ENCODE peak calls at places on chromosomes 2 and 18, in eight cellular contexts. V is activated CD4-positive, alpha-beta T cell treated with anti-CD3 and anti-CD28 coated beads for 48 hours; F is activated CD8-positive, alpha-beta memory T cell treated with anti-CD3 and anti-CD28 coated beads, Interleukin-2, amount 50 U/mL, for 48 hours; P is CD4-positive, alpha-beta T cell; O is G401; W is anterior cingulate cortex; C is progenitor cell of endocrine pancreas; H is HTR-8/SVneo. G is an unnamed sample.

GRCh38 chr2:15984367-15985255 is 44.3 kb downstream of the MYCN start:
- DNase-seq in O (peak), F (no peak), V (no peak), C (no peak), P (no peak), W (peak), H (no peak), G (no peak)

GRCh38 chr2:127463155-127463991 is 45.1 kb downstream of the PROC start:
- DNase-seq in P (no peak), F (no peak), V (no peak), C (no peak), O (no peak), W (no peak), H (no peak), G (no peak)

GRCh38 chr18:24003903-24004640 is 10.5 kb upstream of the TTC39C start:
- DNase-seq in P (no peak), W (no peak), F (no peak), H (no peak), V (no peak), C (no peak), O (no peak), G (no peak)

GRCh38 chr2:216881411-216881810 is 21.5 kb upstream of the TNP1 start:
- DNase-seq in P (no peak), F (no peak), C (no peak), H (no peak), V (no peak), O (no peak), W (no peak), G (no peak)

GRCh38 chr2:205929445-205930027 is 156.4 kb downstream of the INO80D start:
- DNase-seq in F (no peak), H (no peak), P (no peak), V (no peak), O (no peak), C (no peak), W (no peak), G (no peak)

GRCh38 chr2:239151201-239152131 is 249.4 kb downstream of the HDAC4 start:
- DNase-seq in O (no peak), F (no peak), W (no peak), V (no peak), P (no peak), H (no peak), C (no peak), G (no peak)

GRCh38 chr18:48711651-48712486 is 173.0 kb downstream of the CTIF start:
- DNase-seq in H (peak), W (no peak), C (peak), O (peak), V (peak), P (no peak), F (no peak), G (no peak)

GRCh38 chr18:69365658-69366057 is 35.0 kb upstream of the DOK6 start:
- DNase-seq in H (no peak), V (no peak), W (no peak), C (no peak), O (no peak), F (no peak), P (no peak), G (no peak)

GRCh38 chr2:37779123-37779522 is 107.7 kb upstream of the CDC42EP3 start:
- DNase-seq in P (no peak), H (no peak), V (no peak), W (no peak), C (no peak), F (no peak), O (no peak), G (no peak)

GRCh38 chr2:95552911-95553310 is 38.9 kb upstream of the TRIM43 start:
- DNase-seq in P (no peak), F (no peak), W (no peak), V (no peak), O (peak), C (no peak), H (no peak), G (no peak)

GRCh38 chr18:8742382-8743361 is 37.3 kb downstream of the MTCL1 start:
- DNase-seq in O (no peak), W (no peak), P (peak), V (no peak), F (no peak), C (no peak), H (no peak), G (peak)

GRCh38 chr2:240999001-240999791 is 778 bp downstream of the SNED1 start:
- DNase-seq in H (no peak), P (no peak), O (no peak), V (peak), C (peak), W (no peak), F (peak), G (no peak)

GRCh38 chr2:17749753-17750438 is 3.7 kb downstream of the SMC6 start:
- DNase-seq in C (no peak), O (no peak), W (no peak), V (no peak), H (no peak), P (no peak), F (no peak), G (peak)

GRCh38 chr2:157216421-157216965 is 41.0 kb upstream of the GALNT5 start:
- DNase-seq in O (peak), C (no peak), F (no peak), W (no peak), H (no peak), P (no peak), V (no peak), G (no peak)

GRCh38 chr2:64120008-64120407 is 24.2 kb downstream of the PELI1 start:
- DNase-seq in P (no peak), H (no peak), O (no peak), V (no peak), F (no peak), C (no peak), W (no peak), G (no peak)

GRCh38 chr2:170554278-170554955 is 160.7 kb upstream of the SP5 start:
- DNase-seq in F (no peak), O (no peak), W (no peak), H (no peak), C (no peak), V (no peak), P (no peak), G (no peak)

GRCh38 chr2:190696792-190697398 is 48.0 kb downstream of the NAB1 start:
- DNase-seq in O (no peak), W (no peak), P (no peak), F (no peak), C (no peak), V (no peak), H (no peak), G (no peak)

GRCh38 chr2:29829841-29830240 is 91.5 kb downstream of the ALK start:
- DNase-seq in C (no peak), W (peak), O (peak), P (no peak), H (no peak), V (no peak), F (no peak), G (no peak)

GRCh38 chr18:64332851-64333250 is 184.0 kb upstream of the LINC00305 start:
- DNase-seq in W (no peak), F (no peak), C (no peak), P (no peak), H (no peak), V (no peak), O (no peak), G (no peak)

GRCh38 chr2:70988726-70989648 is 5.7 kb downstream of the TEX261 start:
- DNase-seq in O (no peak), C (no peak), W (no peak), V (no peak), H (no peak), P (no peak), F (no peak), G (no peak)

GRCh38 chr2:127408004-127408806 is 10.0 kb upstream of the PROC start:
- DNase-seq in O (peak), V (peak), F (peak), P (peak), W (peak), H (peak), C (peak), G (peak)

GRCh38 chr2:131322209-131322608 is 41.8 kb downstream of the RAB6D start:
- DNase-seq in C (no peak), H (no peak), O (no peak), W (no peak), F (no peak), P (no peak), V (no peak), G (no peak)

GRCh38 chr2:240183370-240184197 is 43.1 kb upstream of the OTOS start:
- DNase-seq in P (no peak), H (no peak), C (no peak), W (no peak), F (no peak), V (no peak), O (no peak), G (no peak)

GRCh38 chr2:149679286-149679685 is 91.7 kb upstream of the MMADHC start:
- DNase-seq in F (no peak), P (no peak), O (no peak), W (no peak), C (no peak), V (no peak), H (no peak), G (no peak)

GRCh38 chr2:165469417-165469816 is at the start of gene CSRNP3:
- DNase-seq in C (peak), H (peak), O (peak), V (no peak), W (peak), F (no peak), P (no peak), G (no peak)

GRCh38 chr18:75879196-75879595 is 451.7 kb upstream of the SMIM21 start:
- DNase-seq in H (no peak), O (no peak), C (no peak), V (no peak), F (no peak), P (no peak), W (no peak), G (no peak)

GRCh38 chr2:238493880-238494572 is 67.3 kb downstream of the ASB1 start:
- DNase-seq in F (peak), P (no peak), O (no peak), C (no peak), V (peak), H (no peak), W (no peak), G (no peak)

GRCh38 chr18:35389095-35389618 is 12.0 kb upstream of the ZNF396 start:
- DNase-seq in O (peak), W (no peak), C (no peak), F (no peak), P (no peak), V (no peak), H (no peak), G (no peak)

GRCh38 chr2:178193823-178194599 is at the start of gene OSBPL6:
- DNase-seq in H (peak), W (peak), F (peak), C (peak), O (peak), P (peak), V (peak), G (peak)

GRCh38 chr18:34153711-34154110 is 71.0 kb downstream of the NOL4 start:
- DNase-seq in P (no peak), F (no peak), H (peak), V (no peak), C (no peak), W (no peak), O (no peak), G (no peak)

GRCh38 chr2:231386446-231386845 is 9.1 kb upstream of the B3GNT7 start:
- DNase-seq in H (peak), F (no peak), P (no peak), V (no peak), W (no peak), O (no peak), C (no peak), G (no peak)

GRCh38 chr2:48249631-48250473 is 280.1 kb upstream of the STON1 start:
- DNase-seq in V (no peak), F (no peak), P (no peak), W (no peak), O (peak), H (no peak), C (no peak), G (no peak)

GRCh38 chr2:143698888-143699570 is 569.8 kb downstream of the ARHGAP15 start:
- DNase-seq in C (no peak), O (no peak), V (no peak), W (no peak), F (no peak), H (no peak), P (no peak), G (no peak)